ENCODE peak calls at places on chromosomes 16 and 17, in five cellular contexts. One of them, this sample, is unnamed.

GRCh38 chr16:67676516-67676915 is 9.9 kb downstream of the C16orf86 start:
- DNase-seq in NCI-H345: no peak
- DNase-seq in NCI-H69: no peak
- DNase-seq in CD4-positive, CD25-positive, alpha-beta regulatory T cell: no peak
- DNase-seq in NCI-H2081: no peak
- DNase-seq in this sample: no peak

GRCh38 chr16:57020651-57021050 is 31.3 kb downstream of the NLRC5 start:
- DNase-seq in NCI-H345: no peak
- DNase-seq in NCI-H69: no peak
- DNase-seq in CD4-positive, CD25-positive, alpha-beta regulatory T cell: no peak
- DNase-seq in NCI-H2081: no peak
- DNase-seq in this sample: no peak

GRCh38 chr16:67393111-67393789 is at the start of gene TPPP3:
- DNase-seq in NCI-H345: no peak
- DNase-seq in NCI-H69: peak; percentile 91
- DNase-seq in CD4-positive, CD25-positive, alpha-beta regulatory T cell: peak; percentile 7
- DNase-seq in NCI-H2081: peak; percentile 63
- DNase-seq in this sample: peak; percentile 78

GRCh38 chr16:23403547-23403946 is 49.4 kb downstream of the COG7 start:
- DNase-seq in NCI-H345: no peak
- DNase-seq in NCI-H69: no peak
- DNase-seq in CD4-positive, CD25-positive, alpha-beta regulatory T cell: no peak
- DNase-seq in NCI-H2081: no peak
- DNase-seq in this sample: no peak

GRCh38 chr16:3032624-3033023 is 4.1 kb downstream of the BICDL2 start:
- DNase-seq in NCI-H345: no peak
- DNase-seq in NCI-H69: no peak
- DNase-seq in CD4-positive, CD25-positive, alpha-beta regulatory T cell: no peak
- DNase-seq in NCI-H2081: no peak
- DNase-seq in this sample: no peak

GRCh38 chr17:79609616-79610150 is 1.2 kb downstream of the RBFOX3 start:
- DNase-seq in NCI-H345: no peak
- DNase-seq in NCI-H69: no peak
- DNase-seq in CD4-positive, CD25-positive, alpha-beta regulatory T cell: no peak
- DNase-seq in NCI-H2081: no peak
- DNase-seq in this sample: no peak

GRCh38 chr17:40251576-40251975 is 32.5 kb downstream of the WIPF2 start:
- DNase-seq in NCI-H345: no peak
- DNase-seq in NCI-H69: peak; percentile 54
- DNase-seq in CD4-positive, CD25-positive, alpha-beta regulatory T cell: no peak
- DNase-seq in NCI-H2081: no peak
- DNase-seq in this sample: no peak

GRCh38 chr17:49035470-49036269 is 38.5 kb downstream of the IGF2BP1 start:
- DNase-seq in NCI-H345: peak; percentile 6
- DNase-seq in NCI-H69: peak; percentile 72
- DNase-seq in CD4-positive, CD25-positive, alpha-beta regulatory T cell: no peak
- DNase-seq in NCI-H2081: peak; percentile 23
- DNase-seq in this sample: no peak

GRCh38 chr16:30353438-30354129 is 1.5 kb downstream of the CD2BP2 start:
- DNase-seq in NCI-H345: no peak
- DNase-seq in NCI-H69: no peak
- DNase-seq in CD4-positive, CD25-positive, alpha-beta regulatory T cell: no peak
- DNase-seq in NCI-H2081: no peak
- DNase-seq in this sample: no peak

GRCh38 chr16:81778861-81779539 is at the start of gene PLCG2:
- DNase-seq in NCI-H345: peak; percentile 48
- DNase-seq in NCI-H69: peak; percentile 76
- DNase-seq in CD4-positive, CD25-positive, alpha-beta regulatory T cell: peak; percentile 15
- DNase-seq in NCI-H2081: peak; percentile 33
- DNase-seq in this sample: peak; percentile 54

GRCh38 chr16:46607529-46607928 is 13.7 kb downstream of the SHCBP1 start:
- DNase-seq in NCI-H345: peak; percentile 11
- DNase-seq in NCI-H69: peak; percentile 20
- DNase-seq in CD4-positive, CD25-positive, alpha-beta regulatory T cell: no peak
- DNase-seq in NCI-H2081: no peak
- DNase-seq in this sample: no peak

GRCh38 chr17:51672058-51672457 is 411.7 kb downstream of the UTP18 start:
- DNase-seq in NCI-H345: peak; percentile 26
- DNase-seq in NCI-H69: peak; percentile 21
- DNase-seq in CD4-positive, CD25-positive, alpha-beta regulatory T cell: no peak
- DNase-seq in NCI-H2081: peak; percentile 67
- DNase-seq in this sample: no peak

GRCh38 chr16:15690296-15690695 is 40.3 kb downstream of the NDE1 start:
- DNase-seq in NCI-H345: no peak
- DNase-seq in NCI-H69: no peak
- DNase-seq in CD4-positive, CD25-positive, alpha-beta regulatory T cell: no peak
- DNase-seq in NCI-H2081: no peak
- DNase-seq in this sample: no peak

GRCh38 chr16:88357306-88358032 is 25.3 kb upstream of the ZNF469 start:
- DNase-seq in NCI-H345: no peak
- DNase-seq in NCI-H69: no peak
- DNase-seq in CD4-positive, CD25-positive, alpha-beta regulatory T cell: no peak
- DNase-seq in NCI-H2081: no peak
- DNase-seq in this sample: no peak

GRCh38 chr16:80299416-80299815 is 241.4 kb upstream of the DYNLRB2 start:
- DNase-seq in NCI-H345: no peak
- DNase-seq in NCI-H69: no peak
- DNase-seq in CD4-positive, CD25-positive, alpha-beta regulatory T cell: no peak
- DNase-seq in NCI-H2081: no peak
- DNase-seq in this sample: no peak

GRCh38 chr16:88883946-88884345 is 17.5 kb upstream of the PABPN1L start:
- DNase-seq in NCI-H345: no peak
- DNase-seq in NCI-H69: no peak
- DNase-seq in CD4-positive, CD25-positive, alpha-beta regulatory T cell: no peak
- DNase-seq in NCI-H2081: no peak
- DNase-seq in this sample: no peak

GRCh38 chr17:65229596-65229995 is 92.4 kb downstream of the RGS9 start:
- DNase-seq in NCI-H345: no peak
- DNase-seq in NCI-H69: no peak
- DNase-seq in CD4-positive, CD25-positive, alpha-beta regulatory T cell: no peak
- DNase-seq in NCI-H2081: no peak
- DNase-seq in this sample: no peak

GRCh38 chr16:1338119-1338730 is 4.8 kb downstream of the BAIAP3 start:
- DNase-seq in NCI-H345: no peak
- DNase-seq in NCI-H69: peak; percentile 38
- DNase-seq in CD4-positive, CD25-positive, alpha-beta regulatory T cell: no peak
- DNase-seq in NCI-H2081: no peak
- DNase-seq in this sample: peak; percentile 78

GRCh38 chr17:3208484-3208883 is 1.0 kb downstream of the OR1A1 start:
- DNase-seq in NCI-H345: no peak
- DNase-seq in NCI-H69: no peak
- DNase-seq in CD4-positive, CD25-positive, alpha-beta regulatory T cell: no peak
- DNase-seq in NCI-H2081: no peak
- DNase-seq in this sample: no peak

GRCh38 chr17:21263351-21263750 is 10.1 kb upstream of the NATD1 start:
- DNase-seq in NCI-H345: no peak
- DNase-seq in NCI-H69: peak; percentile 8
- DNase-seq in CD4-positive, CD25-positive, alpha-beta regulatory T cell: no peak
- DNase-seq in NCI-H2081: no peak
- DNase-seq in this sample: no peak

GRCh38 chr17:14351493-14351892 is 50.6 kb downstream of the HS3ST3B1 start:
- DNase-seq in NCI-H345: no peak
- DNase-seq in NCI-H69: no peak
- DNase-seq in CD4-positive, CD25-positive, alpha-beta regulatory T cell: no peak
- DNase-seq in NCI-H2081: no peak
- DNase-seq in this sample: no peak

GRCh38 chr16:28603381-28604185 is 6.3 kb downstream of the SULT1A1 start:
- DNase-seq in NCI-H345: no peak
- DNase-seq in NCI-H69: no peak
- DNase-seq in CD4-positive, CD25-positive, alpha-beta regulatory T cell: no peak
- DNase-seq in NCI-H2081: no peak
- DNase-seq in this sample: no peak

GRCh38 chr16:60100371-60100770 is 1366.3 kb upstream of the GOT2 start:
- DNase-seq in NCI-H345: no peak
- DNase-seq in NCI-H69: no peak
- DNase-seq in CD4-positive, CD25-positive, alpha-beta regulatory T cell: no peak
- DNase-seq in NCI-H2081: no peak
- DNase-seq in this sample: no peak

GRCh38 chr16:54317306-54317705 is 30.7 kb upstream of the IRX3 start:
- DNase-seq in NCI-H345: no peak
- DNase-seq in NCI-H69: no peak
- DNase-seq in CD4-positive, CD25-positive, alpha-beta regulatory T cell: no peak
- DNase-seq in NCI-H2081: no peak
- DNase-seq in this sample: no peak

GRCh38 chr17:1379930-1380313 is 20.1 kb downstream of the YWHAE start:
- DNase-seq in NCI-H345: no peak
- DNase-seq in NCI-H69: no peak
- DNase-seq in CD4-positive, CD25-positive, alpha-beta regulatory T cell: peak; percentile 23
- DNase-seq in NCI-H2081: no peak
- DNase-seq in this sample: no peak

GRCh38 chr16:78675312-78675711 is 575.9 kb downstream of the WWOX start:
- DNase-seq in NCI-H345: no peak
- DNase-seq in NCI-H69: no peak
- DNase-seq in CD4-positive, CD25-positive, alpha-beta regulatory T cell: no peak
- DNase-seq in NCI-H2081: no peak
- DNase-seq in this sample: no peak

GRCh38 chr16:54265558-54266213 is 20.9 kb downstream of the IRX3 start:
- DNase-seq in NCI-H345: no peak
- DNase-seq in NCI-H69: no peak
- DNase-seq in CD4-positive, CD25-positive, alpha-beta regulatory T cell: no peak
- DNase-seq in NCI-H2081: no peak
- DNase-seq in this sample: no peak

GRCh38 chr16:85750827-85751641 is at the start of gene C16orf74:
- DNase-seq in NCI-H345: peak; percentile 38
- DNase-seq in NCI-H69: peak; percentile 66
- DNase-seq in CD4-positive, CD25-positive, alpha-beta regulatory T cell: no peak
- DNase-seq in NCI-H2081: no peak
- DNase-seq in this sample: peak; percentile 36

GRCh38 chr17:40312131-40312731 is 3.3 kb downstream of the RARA start:
- DNase-seq in NCI-H345: no peak
- DNase-seq in NCI-H69: no peak
- DNase-seq in CD4-positive, CD25-positive, alpha-beta regulatory T cell: no peak
- DNase-seq in NCI-H2081: no peak
- DNase-seq in this sample: no peak

GRCh38 chr17:39751637-39752036 is 13.9 kb downstream of the GRB7 start:
- DNase-seq in NCI-H345: no peak
- DNase-seq in NCI-H69: no peak
- DNase-seq in CD4-positive, CD25-positive, alpha-beta regulatory T cell: no peak
- DNase-seq in NCI-H2081: no peak
- DNase-seq in this sample: no peak

GRCh38 chr17:27457731-27458523 is 1.7 kb downstream of the KSR1 start:
- DNase-seq in NCI-H345: no peak
- DNase-seq in NCI-H69: peak; percentile 94
- DNase-seq in CD4-positive, CD25-positive, alpha-beta regulatory T cell: no peak
- DNase-seq in NCI-H2081: no peak
- DNase-seq in this sample: no peak

GRCh38 chr17:73561066-73561465 is 83.2 kb downstream of the SDK2 start:
- DNase-seq in NCI-H345: no peak
- DNase-seq in NCI-H69: no peak
- DNase-seq in CD4-positive, CD25-positive, alpha-beta regulatory T cell: no peak
- DNase-seq in NCI-H2081: no peak
- DNase-seq in this sample: no peak

GRCh38 chr16:56878455-56878854 is 13.4 kb downstream of the SLC12A3 start:
- DNase-seq in NCI-H345: no peak
- DNase-seq in NCI-H69: no peak
- DNase-seq in CD4-positive, CD25-positive, alpha-beta regulatory T cell: no peak
- DNase-seq in NCI-H2081: no peak
- DNase-seq in this sample: no peak

GRCh38 chr17:78488867-78489634 is 88.1 kb downstream of the DNAH17 start:
- DNase-seq in NCI-H345: no peak
- DNase-seq in NCI-H69: peak; percentile 38
- DNase-seq in CD4-positive, CD25-positive, alpha-beta regulatory T cell: no peak
- DNase-seq in NCI-H2081: no peak
- DNase-seq in this sample: no peak

GRCh38 chr17:48392836-48393235 is 37.2 kb downstream of the SKAP1 start:
- DNase-seq in NCI-H345: no peak
- DNase-seq in NCI-H69: peak; percentile 22
- DNase-seq in CD4-positive, CD25-positive, alpha-beta regulatory T cell: no peak
- DNase-seq in NCI-H2081: no peak
- DNase-seq in this sample: no peak

GRCh38 chr17:79632432-79632735 is 21.5 kb upstream of the RBFOX3 start:
- DNase-seq in NCI-H345: no peak
- DNase-seq in NCI-H69: no peak
- DNase-seq in CD4-positive, CD25-positive, alpha-beta regulatory T cell: no peak
- DNase-seq in NCI-H2081: no peak
- DNase-seq in this sample: no peak

GRCh38 chr17:4806770-4807533 is at the start of gene PLD2:
- DNase-seq in NCI-H345: peak; percentile 85
- DNase-seq in NCI-H69: peak; percentile 84
- DNase-seq in CD4-positive, CD25-positive, alpha-beta regulatory T cell: peak; percentile 85
- DNase-seq in NCI-H2081: peak; percentile 63
- DNase-seq in this sample: peak; percentile 88

GRCh38 chr17:57782642-57783337 is 37.7 kb upstream of the CCDC182 start:
- DNase-seq in NCI-H345: no peak
- DNase-seq in NCI-H69: peak; percentile 77
- DNase-seq in CD4-positive, CD25-positive, alpha-beta regulatory T cell: no peak
- DNase-seq in NCI-H2081: no peak
- DNase-seq in this sample: no peak